ENCODE peak calls at places on chromosomes 1 and 21, in ten cellular contexts. One of them, this sample, is unnamed.

GRCh38 chr1:226629210-226629895 is 80.8 kb downstream of the STUM start:
- DNase-seq in OCI-LY7: no peak
- DNase-seq in neural progenitor cell: no peak
- DNase-seq in glutamatergic neuron: no peak
- DNase-seq in uterus: peak
- DNase-seq in transverse colon: peak
- DNase-seq in neural crest cell: no peak
- DNase-seq in WERI-Rb-1: no peak
- DNase-seq in endothelial cell: no peak
- DNase-seq in astrocyte of the cerebellum: no peak
- DNase-seq in this sample: no peak

GRCh38 chr1:101178688-101179491 is 57.9 kb upstream of the S1PR1 start:
- DNase-seq in astrocyte of the cerebellum: no peak
- DNase-seq in neural progenitor cell: no peak
- DNase-seq in WERI-Rb-1: no peak
- DNase-seq in glutamatergic neuron: no peak
- DNase-seq in endothelial cell: no peak
- DNase-seq in neural crest cell: no peak
- DNase-seq in uterus: no peak
- DNase-seq in transverse colon: no peak
- DNase-seq in OCI-LY7: peak
- DNase-seq in this sample: peak

GRCh38 chr1:19015476-19015875 is 59.0 kb upstream of the IFFO2 start:
- DNase-seq in WERI-Rb-1: no peak
- DNase-seq in OCI-LY7: no peak
- DNase-seq in transverse colon: no peak
- DNase-seq in endothelial cell: no peak
- DNase-seq in uterus: no peak
- DNase-seq in neural crest cell: no peak
- DNase-seq in glutamatergic neuron: no peak
- DNase-seq in astrocyte of the cerebellum: no peak
- DNase-seq in neural progenitor cell: no peak
- DNase-seq in this sample: no peak

GRCh38 chr1:198187973-198188588 is 31.3 kb downstream of the NEK7 start:
- DNase-seq in transverse colon: no peak
- DNase-seq in neural crest cell: no peak
- DNase-seq in astrocyte of the cerebellum: no peak
- DNase-seq in WERI-Rb-1: no peak
- DNase-seq in neural progenitor cell: no peak
- DNase-seq in OCI-LY7: no peak
- DNase-seq in uterus: no peak
- DNase-seq in endothelial cell: no peak
- DNase-seq in glutamatergic neuron: no peak
- DNase-seq in this sample: no peak

GRCh38 chr21:45523411-45524101 is 18.7 kb downstream of the SLC19A1 start:
- DNase-seq in neural crest cell: no peak
- DNase-seq in WERI-Rb-1: no peak
- DNase-seq in transverse colon: peak
- DNase-seq in astrocyte of the cerebellum: no peak
- DNase-seq in uterus: no peak
- DNase-seq in glutamatergic neuron: peak
- DNase-seq in OCI-LY7: no peak
- DNase-seq in endothelial cell: no peak
- DNase-seq in neural progenitor cell: no peak
- DNase-seq in this sample: no peak

GRCh38 chr1:58885998-58886397 is 102.2 kb upstream of the JUN start:
- DNase-seq in astrocyte of the cerebellum: peak
- DNase-seq in OCI-LY7: no peak
- DNase-seq in neural progenitor cell: no peak
- DNase-seq in endothelial cell: no peak
- DNase-seq in uterus: no peak
- DNase-seq in transverse colon: no peak
- DNase-seq in WERI-Rb-1: no peak
- DNase-seq in glutamatergic neuron: no peak
- DNase-seq in neural crest cell: no peak
- DNase-seq in this sample: peak

GRCh38 chr1:55974714-55975441 is 604.5 kb downstream of the PLPP3 start:
- DNase-seq in OCI-LY7: no peak
- DNase-seq in glutamatergic neuron: no peak
- DNase-seq in astrocyte of the cerebellum: peak
- DNase-seq in neural progenitor cell: no peak
- DNase-seq in transverse colon: no peak
- DNase-seq in neural crest cell: no peak
- DNase-seq in uterus: no peak
- DNase-seq in WERI-Rb-1: no peak
- DNase-seq in endothelial cell: no peak
- DNase-seq in this sample: no peak

GRCh38 chr21:33492571-33492970 is 1.1 kb upstream of the DNAJC28 start:
- DNase-seq in astrocyte of the cerebellum: no peak
- DNase-seq in glutamatergic neuron: no peak
- DNase-seq in uterus: no peak
- DNase-seq in neural crest cell: no peak
- DNase-seq in neural progenitor cell: no peak
- DNase-seq in endothelial cell: no peak
- DNase-seq in transverse colon: no peak
- DNase-seq in WERI-Rb-1: no peak
- DNase-seq in OCI-LY7: no peak
- DNase-seq in this sample: no peak

GRCh38 chr1:201881617-201882016 is 7.1 kb upstream of the SHISA4 start:
- DNase-seq in astrocyte of the cerebellum: no peak
- DNase-seq in uterus: no peak
- DNase-seq in WERI-Rb-1: no peak
- DNase-seq in OCI-LY7: no peak
- DNase-seq in transverse colon: no peak
- DNase-seq in glutamatergic neuron: no peak
- DNase-seq in neural progenitor cell: no peak
- DNase-seq in endothelial cell: no peak
- DNase-seq in neural crest cell: no peak
- DNase-seq in this sample: no peak

GRCh38 chr1:201880928-201881571 is 7.6 kb upstream of the SHISA4 start:
- DNase-seq in endothelial cell: no peak
- DNase-seq in astrocyte of the cerebellum: no peak
- DNase-seq in WERI-Rb-1: no peak
- DNase-seq in neural progenitor cell: no peak
- DNase-seq in neural crest cell: no peak
- DNase-seq in uterus: no peak
- DNase-seq in glutamatergic neuron: no peak
- DNase-seq in OCI-LY7: no peak
- DNase-seq in transverse colon: no peak
- DNase-seq in this sample: no peak

GRCh38 chr1:201883266-201883665 is 5.4 kb upstream of the SHISA4 start:
- DNase-seq in WERI-Rb-1: no peak
- DNase-seq in astrocyte of the cerebellum: no peak
- DNase-seq in OCI-LY7: no peak
- DNase-seq in neural progenitor cell: no peak
- DNase-seq in neural crest cell: no peak
- DNase-seq in glutamatergic neuron: no peak
- DNase-seq in transverse colon: no peak
- DNase-seq in uterus: peak
- DNase-seq in endothelial cell: no peak
- DNase-seq in this sample: no peak

GRCh38 chr1:201883786-201884185 is 4.9 kb upstream of the SHISA4 start:
- DNase-seq in endothelial cell: no peak
- DNase-seq in neural crest cell: no peak
- DNase-seq in transverse colon: no peak
- DNase-seq in WERI-Rb-1: peak
- DNase-seq in neural progenitor cell: no peak
- DNase-seq in uterus: peak
- DNase-seq in OCI-LY7: no peak
- DNase-seq in glutamatergic neuron: no peak
- DNase-seq in astrocyte of the cerebellum: no peak
- DNase-seq in this sample: peak

DNA sequence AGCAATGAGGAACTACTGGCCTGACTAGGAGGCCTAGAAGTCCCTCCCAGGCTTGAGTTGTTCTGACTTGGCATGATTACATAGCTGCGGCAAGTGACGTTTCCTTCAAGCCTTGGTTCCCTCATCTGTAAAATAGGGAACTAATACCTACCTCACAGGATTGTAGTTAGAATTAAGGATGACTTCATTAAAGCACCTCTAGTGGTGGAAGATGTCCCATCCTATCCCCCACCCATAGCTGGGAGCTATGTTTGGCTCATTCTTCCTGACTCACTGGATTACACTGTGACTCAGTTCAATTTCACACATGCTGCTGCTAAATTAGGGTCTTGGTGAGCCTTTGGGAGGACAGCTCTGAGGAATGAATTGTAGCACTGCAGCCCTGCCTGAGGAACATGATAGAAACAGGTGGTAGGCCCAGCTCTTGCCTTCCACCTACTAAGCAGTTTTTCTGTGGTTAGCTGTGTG is 6.0 kb upstream of the SHISA4 start:
- DNase-seq in astrocyte of the cerebellum: no peak
- DNase-seq in uterus: peak
- DNase-seq in neural progenitor cell: no peak
- DNase-seq in neural crest cell: no peak
- DNase-seq in WERI-Rb-1: peak
- DNase-seq in transverse colon: no peak
- DNase-seq in glutamatergic neuron: no peak
- DNase-seq in endothelial cell: no peak
- DNase-seq in OCI-LY7: peak
- DNase-seq in this sample: no peak
- TF ChIP-seq CTCF in astrocyte of the cerebellum: peak
- TF ChIP-seq CTCF in uterus: no peak
- TF ChIP-seq CTCF in neural progenitor cell: no peak
- TF ChIP-seq CTCF in neural crest cell: no peak
- TF ChIP-seq CTCF in WERI-Rb-1: peak
- TF ChIP-seq CTCF in transverse colon: no peak
- TF ChIP-seq CTCF in glutamatergic neuron: no peak
- TF ChIP-seq CTCF in endothelial cell: no peak
- TF ChIP-seq CTCF in OCI-LY7: peak
- TF ChIP-seq CTCF in this sample: no peak

DNA sequence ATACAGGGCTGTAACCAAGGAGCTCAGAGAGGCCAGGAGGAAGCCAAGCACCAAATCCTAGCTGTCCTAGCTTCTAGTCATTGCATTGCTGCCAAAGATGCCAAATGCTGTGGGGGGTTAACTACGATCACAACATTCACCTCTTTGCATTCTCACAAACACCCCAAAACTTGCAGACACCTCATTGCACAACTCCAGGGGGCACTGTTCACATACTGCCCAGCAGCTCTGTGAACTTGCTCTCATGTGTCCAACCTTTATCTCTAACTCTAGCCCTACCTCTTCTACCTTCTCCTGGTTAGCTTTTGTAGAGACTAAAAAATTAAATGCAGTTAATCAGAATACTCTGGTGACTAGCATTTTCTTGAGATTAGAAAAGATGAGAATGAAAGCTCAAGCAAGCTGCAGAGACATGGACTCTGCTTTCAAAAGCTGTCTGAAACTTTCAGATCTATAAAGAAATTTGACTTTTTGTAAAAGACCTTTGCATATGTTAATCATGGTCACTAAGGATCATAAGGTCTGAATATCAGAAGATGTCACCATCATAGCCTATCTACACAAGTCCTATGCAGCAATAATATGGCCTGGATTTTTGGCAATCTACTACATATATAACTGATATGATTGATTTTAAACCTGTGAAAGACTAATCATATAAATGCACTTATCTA is 14.0 kb upstream of the KIF14 start:
- DNase-seq in OCI-LY7: no peak
- DNase-seq in endothelial cell: no peak
- DNase-seq in transverse colon: no peak
- DNase-seq in glutamatergic neuron: no peak
- DNase-seq in neural progenitor cell: no peak
- DNase-seq in neural crest cell: no peak
- DNase-seq in uterus: no peak
- DNase-seq in astrocyte of the cerebellum: no peak
- DNase-seq in WERI-Rb-1: no peak
- DNase-seq in this sample: no peak
- TF ChIP-seq CTCF in OCI-LY7: peak
- TF ChIP-seq CTCF in endothelial cell: no peak
- TF ChIP-seq CTCF in transverse colon: no peak
- TF ChIP-seq CTCF in glutamatergic neuron: no peak
- TF ChIP-seq CTCF in neural progenitor cell: peak
- TF ChIP-seq CTCF in neural crest cell: peak
- TF ChIP-seq CTCF in uterus: no peak
- TF ChIP-seq CTCF in astrocyte of the cerebellum: no peak
- TF ChIP-seq CTCF in WERI-Rb-1: peak
- TF ChIP-seq CTCF in this sample: no peak

DNA sequence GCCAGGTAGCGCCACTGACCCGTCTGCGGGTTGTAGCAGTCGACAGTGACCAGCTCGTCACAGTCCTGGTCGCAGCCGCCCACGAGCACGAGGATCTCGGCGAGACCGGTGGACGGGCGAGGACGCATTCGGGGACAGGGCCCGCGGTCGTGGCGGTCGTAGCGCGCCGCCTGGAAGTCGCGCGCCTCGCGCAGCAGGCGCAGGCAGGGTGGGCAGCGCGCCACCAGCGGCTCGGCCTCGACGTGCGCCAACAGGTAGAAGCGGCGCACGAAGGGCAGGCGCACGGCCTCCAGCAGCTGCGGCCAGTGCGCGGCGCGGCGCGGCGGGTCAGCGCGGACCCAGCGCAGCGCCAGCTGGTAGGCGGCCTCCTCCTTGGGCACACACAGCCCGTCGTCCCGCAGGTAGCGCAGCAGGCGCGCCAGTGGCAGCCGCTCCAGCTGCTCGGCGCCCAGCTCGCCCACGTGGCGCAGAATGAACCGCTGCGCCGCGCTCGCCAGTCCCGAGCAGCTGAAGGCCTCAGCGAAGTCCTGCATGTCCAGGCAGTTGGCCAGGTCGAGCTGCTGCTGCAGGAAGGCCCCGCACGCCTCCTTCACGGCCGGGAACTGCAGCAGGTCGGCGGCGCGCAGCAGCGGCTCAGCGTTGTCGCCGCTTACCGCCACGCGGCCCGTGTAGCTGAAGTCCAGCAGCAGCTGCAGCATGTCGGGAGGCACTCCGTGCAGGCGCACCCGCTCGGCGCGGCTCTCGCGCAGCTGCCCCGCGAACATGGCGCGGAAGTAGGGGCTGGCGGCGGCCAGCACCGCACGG is 602 bp downstream of the KLHL21 start:
- DNase-seq in glutamatergic neuron: no peak
- DNase-seq in WERI-Rb-1: no peak
- DNase-seq in neural progenitor cell: peak
- DNase-seq in OCI-LY7: no peak
- DNase-seq in endothelial cell: no peak
- DNase-seq in neural crest cell: no peak
- DNase-seq in uterus: peak
- DNase-seq in transverse colon: peak
- DNase-seq in astrocyte of the cerebellum: no peak
- DNase-seq in this sample: peak
- TF ChIP-seq CTCF in glutamatergic neuron: no peak
- TF ChIP-seq CTCF in WERI-Rb-1: no peak
- TF ChIP-seq CTCF in neural progenitor cell: no peak
- TF ChIP-seq CTCF in OCI-LY7: peak
- TF ChIP-seq CTCF in endothelial cell: no peak
- TF ChIP-seq CTCF in neural crest cell: no peak
- TF ChIP-seq CTCF in uterus: no peak
- TF ChIP-seq CTCF in transverse colon: no peak
- TF ChIP-seq CTCF in astrocyte of the cerebellum: no peak
- TF ChIP-seq CTCF in this sample: no peak

GRCh38 chr1:168736450-168736980 is 7.5 kb upstream of the DPT start:
- DNase-seq in neural crest cell: no peak
- DNase-seq in astrocyte of the cerebellum: no peak
- DNase-seq in WERI-Rb-1: no peak
- DNase-seq in transverse colon: no peak
- DNase-seq in OCI-LY7: no peak
- DNase-seq in uterus: no peak
- DNase-seq in glutamatergic neuron: no peak
- DNase-seq in endothelial cell: no peak
- DNase-seq in neural progenitor cell: peak
- DNase-seq in this sample: no peak

GRCh38 chr1:168734946-168735345 is 5.9 kb upstream of the DPT start:
- DNase-seq in uterus: no peak
- DNase-seq in OCI-LY7: no peak
- DNase-seq in transverse colon: no peak
- DNase-seq in glutamatergic neuron: no peak
- DNase-seq in astrocyte of the cerebellum: no peak
- DNase-seq in neural progenitor cell: no peak
- DNase-seq in WERI-Rb-1: no peak
- DNase-seq in neural crest cell: no peak
- DNase-seq in endothelial cell: no peak
- DNase-seq in this sample: no peak

GRCh38 chr1:168734271-168734670 is 5.3 kb upstream of the DPT start:
- DNase-seq in WERI-Rb-1: no peak
- DNase-seq in glutamatergic neuron: no peak
- DNase-seq in transverse colon: no peak
- DNase-seq in uterus: no peak
- DNase-seq in neural progenitor cell: no peak
- DNase-seq in neural crest cell: no peak
- DNase-seq in endothelial cell: no peak
- DNase-seq in OCI-LY7: no peak
- DNase-seq in astrocyte of the cerebellum: no peak
- DNase-seq in this sample: no peak

GRCh38 chr1:168737446-168737845 is 8.4 kb upstream of the DPT start:
- DNase-seq in glutamatergic neuron: no peak
- DNase-seq in astrocyte of the cerebellum: no peak
- DNase-seq in endothelial cell: no peak
- DNase-seq in uterus: no peak
- DNase-seq in neural progenitor cell: no peak
- DNase-seq in transverse colon: no peak
- DNase-seq in OCI-LY7: no peak
- DNase-seq in WERI-Rb-1: no peak
- DNase-seq in neural crest cell: no peak
- DNase-seq in this sample: peak

GRCh38 chr1:168735987-168736386 is 7.0 kb upstream of the DPT start:
- DNase-seq in uterus: no peak
- DNase-seq in transverse colon: no peak
- DNase-seq in neural crest cell: no peak
- DNase-seq in glutamatergic neuron: no peak
- DNase-seq in WERI-Rb-1: no peak
- DNase-seq in endothelial cell: no peak
- DNase-seq in neural progenitor cell: no peak
- DNase-seq in astrocyte of the cerebellum: no peak
- DNase-seq in OCI-LY7: no peak
- DNase-seq in this sample: no peak
- TF ChIP-seq CTCF in uterus: no peak
- TF ChIP-seq CTCF in transverse colon: no peak
- TF ChIP-seq CTCF in neural crest cell: no peak
- TF ChIP-seq CTCF in glutamatergic neuron: no peak
- TF ChIP-seq CTCF in WERI-Rb-1: no peak
- TF ChIP-seq CTCF in endothelial cell: no peak
- TF ChIP-seq CTCF in neural progenitor cell: no peak
- TF ChIP-seq CTCF in astrocyte of the cerebellum: no peak
- TF ChIP-seq CTCF in OCI-LY7: no peak
- TF ChIP-seq CTCF in this sample: no peak

This sample was measured in activated CD8-positive, alpha-beta T cell treated with anti-CD3 and anti-CD28 coated beads for 36 hours.